ENCODE peak calls at places on chromosomes 6 and 20, in seven cellular contexts. P is EL; C is T47D; U is A172; A is stimulated activated CD4-positive, alpha-beta T cell treated with anti-CD3 and anti-CD28 coated beads, Interleukin-12 subunit alpha, Interleukin-12 subunit beta, amount 100 ng/mL, for 4 hours; R is IMR-90; B is prostate gland. T is an unnamed sample.

GRCh38 chr20:25744261-25744660 is 47.6 kb upstream of the ZNF337 start:
- DNase-seq in P (no peak), C (no peak), U (no peak), A (no peak), R (no peak), B (no peak), T (no peak)

GRCh38 chr6:7235712-7236311 is 77.2 kb downstream of the SSR1 start:
- DNase-seq in P (no peak), C (peak), U (no peak), A (no peak), R (no peak), B (peak), T (no peak)

GRCh38 chr6:164163239-164163638 is 748.7 kb downstream of the QKI start:
- DNase-seq in P (no peak), C (no peak), U (no peak), A (no peak), R (no peak), B (no peak), T (no peak)

GRCh38 chr20:6920991-6921613 is 153.6 kb downstream of the BMP2 start:
- DNase-seq in P (no peak), C (no peak), U (no peak), A (no peak), R (no peak), B (no peak), T (no peak)

GRCh38 chr6:41347349-41348050 is 12.1 kb downstream of the NCR2 start:
- DNase-seq in P (no peak), C (no peak), U (no peak), A (no peak), R (no peak), B (no peak), T (no peak)

GRCh38 chr6:97322811-97323210 is 39.8 kb upstream of the MMS22L start:
- DNase-seq in P (peak), C (no peak), U (peak), A (no peak), R (peak), B (no peak), T (peak)

GRCh38 chr20:63089051-63089907 is 82.5 kb upstream of the BHLHE23 start:
- DNase-seq in P (no peak), C (no peak), U (no peak), A (no peak), R (no peak), B (no peak), T (no peak)

GRCh38 chr6:56833127-56833791 is 121.6 kb upstream of the BEND6 start:
- DNase-seq in P (no peak), C (no peak), U (no peak), A (no peak), R (no peak), B (no peak), T (no peak)

GRCh38 chr20:41058007-41058673 is 29.5 kb downstream of the TOP1 start:
- DNase-seq in P (peak), C (no peak), U (peak), A (no peak), R (peak), B (no peak), T (peak)

GRCh38 chr6:14806101-14806500 is 439.8 kb upstream of the JARID2 start:
- DNase-seq in P (no peak), C (no peak), U (no peak), A (no peak), R (no peak), B (no peak), T (no peak)

GRCh38 chr6:150016324-150017185 is 8.8 kb downstream of the RAET1L start:
- DNase-seq in P (peak), C (peak), U (peak), A (no peak), R (peak), B (peak), T (peak)

GRCh38 chr20:61043681-61044080 is 208.4 kb upstream of the CDH4 start:
- DNase-seq in P (no peak), C (no peak), U (no peak), A (no peak), R (no peak), B (no peak), T (no peak)

GRCh38 chr6:6166064-6166463 is 154.4 kb downstream of the F13A1 start:
- DNase-seq in P (no peak), C (no peak), U (no peak), A (no peak), R (no peak), B (no peak), T (no peak)

GRCh38 chr6:165649701-165650137 is 13.3 kb downstream of the PDE10A start:
- DNase-seq in P (no peak), C (no peak), U (no peak), A (no peak), R (peak), B (no peak), T (peak)

GRCh38 chr6:142900467-142900961 is 44.5 kb downstream of the HIVEP2 start:
- DNase-seq in P (no peak), C (no peak), U (no peak), A (no peak), R (no peak), B (no peak), T (no peak)

T was measured in NCI-H226.